ENCODE peak calls at places on chromosomes 13 and 19, in seven cellular contexts. One of them, this sample, is unnamed.

GRCh38 chr13:107765724-107766436 is 449.5 kb downstream of the LIG4 start:
- DNase-seq in H9: no peak
- DNase-seq in H1: no peak
- DNase-seq in mesenchymal stem cell: peak
- DNase-seq in mesendoderm: no peak
- DNase-seq in IMR-90: peak
- DNase-seq in trophoblast cell: no peak
- DNase-seq in this sample: no peak

GRCh38 chr19:18865973-18866799 is 29.8 kb downstream of the CERS1 start:
- DNase-seq in trophoblast cell: peak
- DNase-seq in IMR-90: peak
- DNase-seq in H1: peak
- DNase-seq in mesendoderm: peak
- DNase-seq in H9: peak
- DNase-seq in mesenchymal stem cell: peak
- DNase-seq in this sample: peak

GRCh38 chr13:87669379-87669978 is 1.7 kb upstream of the SLITRK5 start:
- DNase-seq in IMR-90: peak
- DNase-seq in H9: peak
- DNase-seq in H1: no peak
- DNase-seq in trophoblast cell: peak
- DNase-seq in mesenchymal stem cell: peak
- DNase-seq in mesendoderm: peak
- DNase-seq in this sample: no peak

GRCh38 chr19:50568321-50569022 is at the start of gene LRRC4B:
- DNase-seq in IMR-90: no peak
- DNase-seq in mesenchymal stem cell: no peak
- DNase-seq in H9: peak
- DNase-seq in mesendoderm: peak
- DNase-seq in trophoblast cell: no peak
- DNase-seq in H1: peak
- DNase-seq in this sample: no peak

GRCh38 chr19:29528350-29528945 is 2.7 kb downstream of the VSTM2B start:
- DNase-seq in H1: peak
- DNase-seq in mesendoderm: peak
- DNase-seq in H9: peak
- DNase-seq in trophoblast cell: peak
- DNase-seq in mesenchymal stem cell: peak
- DNase-seq in IMR-90: peak
- DNase-seq in this sample: peak

GRCh38 chr13:90640976-90641375 is 706.5 kb upstream of the MIR17HG start:
- DNase-seq in H9: no peak
- DNase-seq in mesendoderm: no peak
- DNase-seq in H1: no peak
- DNase-seq in mesenchymal stem cell: peak
- DNase-seq in trophoblast cell: peak
- DNase-seq in IMR-90: no peak
- DNase-seq in this sample: no peak

GRCh38 chr19:10315335-10316214 is at the start of gene FDX2:
- DNase-seq in mesenchymal stem cell: peak
- DNase-seq in trophoblast cell: peak
- DNase-seq in H9: peak
- DNase-seq in IMR-90: peak
- DNase-seq in mesendoderm: peak
- DNase-seq in H1: peak
- DNase-seq in this sample: peak

GRCh38 chr13:35874704-35875103 is 256.5 kb downstream of the DCLK1 start:
- DNase-seq in mesenchymal stem cell: no peak
- DNase-seq in mesendoderm: no peak
- DNase-seq in H9: no peak
- DNase-seq in IMR-90: no peak
- DNase-seq in H1: no peak
- DNase-seq in trophoblast cell: no peak
- DNase-seq in this sample: no peak

GRCh38 chr19:16564842-16565241 is 7.4 kb downstream of the SLC35E1 start:
- DNase-seq in IMR-90: no peak
- DNase-seq in trophoblast cell: no peak
- DNase-seq in H9: no peak
- DNase-seq in mesenchymal stem cell: no peak
- DNase-seq in H1: no peak
- DNase-seq in mesendoderm: no peak
- DNase-seq in this sample: no peak

GRCh38 chr19:38769635-38770211 is 3.6 kb downstream of the LGALS7 start:
- DNase-seq in mesendoderm: peak
- DNase-seq in H9: peak
- DNase-seq in mesenchymal stem cell: peak
- DNase-seq in IMR-90: peak
- DNase-seq in H1: peak
- DNase-seq in trophoblast cell: peak
- DNase-seq in this sample: no peak

DNA sequence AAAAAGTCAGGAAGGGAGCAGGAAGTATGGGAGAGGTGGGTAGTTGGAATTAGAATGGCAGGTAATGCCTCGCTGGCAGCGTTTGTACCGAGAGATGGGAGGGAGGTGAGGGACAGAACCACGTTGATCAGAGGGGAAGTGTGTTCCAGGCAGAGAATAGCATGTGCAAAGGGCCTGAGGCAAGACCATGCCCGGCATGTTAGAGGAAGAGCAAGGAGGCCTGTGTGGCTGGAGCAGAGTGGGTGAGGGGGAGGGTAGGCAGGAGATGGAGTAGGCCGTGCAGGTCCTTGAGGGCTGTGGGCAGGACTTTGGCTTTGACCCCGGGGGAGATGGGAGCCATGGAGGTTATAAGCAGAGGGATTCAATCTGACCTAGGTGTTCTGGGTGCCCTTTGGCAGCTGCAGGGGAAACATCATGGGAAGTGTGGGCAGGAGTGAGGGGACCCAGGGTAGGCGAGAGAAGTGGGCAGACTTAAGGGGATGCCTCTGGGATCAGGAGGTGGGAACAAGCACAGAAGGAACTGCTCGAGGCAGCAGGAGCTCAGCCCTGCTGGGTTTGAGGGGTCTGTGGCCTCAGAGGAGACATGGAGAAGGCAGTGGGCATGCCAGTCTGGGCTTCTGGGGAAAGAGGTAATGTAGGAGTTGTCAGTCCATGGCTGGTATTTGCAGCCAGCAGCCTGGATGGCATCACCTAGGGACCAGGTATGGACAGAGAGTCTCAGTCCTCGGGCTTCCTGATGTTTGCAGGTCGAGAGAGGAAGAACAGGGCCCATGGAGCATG is 48.8 kb downstream of the CD320 start:
- DNase-seq in IMR-90: no peak
- DNase-seq in H9: no peak
- DNase-seq in H1: no peak
- DNase-seq in trophoblast cell: no peak
- DNase-seq in mesendoderm: no peak
- DNase-seq in mesenchymal stem cell: no peak
- DNase-seq in this sample: no peak
- H4K8ac ChIP-seq in IMR-90: no peak
- H4K8ac ChIP-seq in H9: no peak
- H4K8ac ChIP-seq in H1: no peak
- H4K8ac ChIP-seq in trophoblast cell: no peak
- H4K8ac ChIP-seq in mesendoderm: no peak
- H4K8ac ChIP-seq in mesenchymal stem cell: no peak
- H4K8ac ChIP-seq in this sample: no peak

GRCh38 chr13:78722700-78723099 is 63.7 kb upstream of the OBI1 start:
- DNase-seq in H1: no peak
- DNase-seq in trophoblast cell: no peak
- DNase-seq in mesenchymal stem cell: no peak
- DNase-seq in mesendoderm: no peak
- DNase-seq in H9: no peak
- DNase-seq in IMR-90: no peak
- DNase-seq in this sample: no peak

GRCh38 chr13:78714717-78715116 is 55.8 kb upstream of the OBI1 start:
- DNase-seq in trophoblast cell: no peak
- DNase-seq in IMR-90: no peak
- DNase-seq in H1: no peak
- DNase-seq in H9: no peak
- DNase-seq in mesendoderm: no peak
- DNase-seq in mesenchymal stem cell: no peak
- DNase-seq in this sample: no peak

DNA sequence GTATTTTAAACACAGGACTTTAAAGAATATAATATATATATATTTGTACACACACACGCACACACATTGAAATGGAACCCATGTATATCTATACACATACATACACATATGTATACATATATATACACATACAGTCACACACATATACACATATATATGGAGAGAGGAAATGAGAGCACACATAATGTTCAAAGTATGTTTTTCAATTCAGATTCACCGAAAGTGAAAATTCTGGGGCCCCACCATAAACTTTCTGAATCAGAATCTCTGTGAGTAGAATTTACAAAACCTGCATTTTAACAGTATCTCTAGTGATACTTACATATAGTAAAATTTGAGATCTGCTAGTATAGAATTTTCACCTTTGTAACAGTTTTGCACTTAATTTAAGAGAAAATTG is 60.4 kb upstream of the OBI1 start:
- DNase-seq in IMR-90: no peak
- DNase-seq in mesenchymal stem cell: no peak
- DNase-seq in mesendoderm: no peak
- DNase-seq in H9: no peak
- DNase-seq in trophoblast cell: no peak
- DNase-seq in H1: no peak
- DNase-seq in this sample: no peak
- H4K8ac ChIP-seq in IMR-90: no peak
- H4K8ac ChIP-seq in mesenchymal stem cell: no peak
- H4K8ac ChIP-seq in mesendoderm: no peak
- H4K8ac ChIP-seq in H9: no peak
- H4K8ac ChIP-seq in trophoblast cell: no peak
- H4K8ac ChIP-seq in H1: no peak
- H4K8ac ChIP-seq in this sample: no peak

DNA sequence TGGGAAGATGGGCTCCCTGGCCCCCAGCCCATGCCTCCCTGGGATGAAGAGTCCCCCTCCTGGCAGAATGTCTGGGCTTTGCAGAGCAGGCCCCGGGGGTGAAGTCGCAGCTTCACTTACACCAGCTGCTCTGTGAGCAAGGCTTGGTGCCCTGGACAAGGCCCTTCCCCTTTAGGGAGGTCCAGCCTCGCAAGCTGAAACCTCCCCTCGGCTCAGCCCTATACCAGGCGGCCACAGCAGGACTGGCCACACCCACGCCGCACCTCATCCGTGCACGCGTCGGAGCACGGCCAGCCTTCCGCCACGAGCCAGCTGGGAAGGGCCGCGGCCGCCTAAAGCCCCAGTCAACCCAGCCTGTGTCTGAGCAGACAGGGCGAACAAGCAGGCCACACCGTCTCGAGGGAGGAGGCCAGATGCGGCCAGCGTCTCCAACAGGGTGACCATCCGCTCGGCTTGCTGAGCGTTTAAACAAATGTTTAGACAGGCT is 83.2 kb upstream of the MCF2L start:
- DNase-seq in IMR-90: peak
- DNase-seq in trophoblast cell: peak
- DNase-seq in mesenchymal stem cell: peak
- DNase-seq in H9: peak
- DNase-seq in mesendoderm: peak
- DNase-seq in H1: peak
- DNase-seq in this sample: peak
- H4K8ac ChIP-seq in IMR-90: no peak
- H4K8ac ChIP-seq in trophoblast cell: no peak
- H4K8ac ChIP-seq in mesenchymal stem cell: no peak
- H4K8ac ChIP-seq in H9: no peak
- H4K8ac ChIP-seq in mesendoderm: no peak
- H4K8ac ChIP-seq in H1: no peak
- H4K8ac ChIP-seq in this sample: no peak

GRCh38 chr13:106183410-106184128 is 351.9 kb downstream of the EFNB2 start:
- DNase-seq in mesendoderm: no peak
- DNase-seq in H9: no peak
- DNase-seq in mesenchymal stem cell: no peak
- DNase-seq in IMR-90: no peak
- DNase-seq in H1: no peak
- DNase-seq in trophoblast cell: no peak
- DNase-seq in this sample: no peak
- H4K8ac ChIP-seq in mesendoderm: no peak
- H4K8ac ChIP-seq in H9: no peak
- H4K8ac ChIP-seq in mesenchymal stem cell: no peak
- H4K8ac ChIP-seq in IMR-90: peak
- H4K8ac ChIP-seq in H1: no peak
- H4K8ac ChIP-seq in trophoblast cell: no peak
- H4K8ac ChIP-seq in this sample: no peak

DNA sequence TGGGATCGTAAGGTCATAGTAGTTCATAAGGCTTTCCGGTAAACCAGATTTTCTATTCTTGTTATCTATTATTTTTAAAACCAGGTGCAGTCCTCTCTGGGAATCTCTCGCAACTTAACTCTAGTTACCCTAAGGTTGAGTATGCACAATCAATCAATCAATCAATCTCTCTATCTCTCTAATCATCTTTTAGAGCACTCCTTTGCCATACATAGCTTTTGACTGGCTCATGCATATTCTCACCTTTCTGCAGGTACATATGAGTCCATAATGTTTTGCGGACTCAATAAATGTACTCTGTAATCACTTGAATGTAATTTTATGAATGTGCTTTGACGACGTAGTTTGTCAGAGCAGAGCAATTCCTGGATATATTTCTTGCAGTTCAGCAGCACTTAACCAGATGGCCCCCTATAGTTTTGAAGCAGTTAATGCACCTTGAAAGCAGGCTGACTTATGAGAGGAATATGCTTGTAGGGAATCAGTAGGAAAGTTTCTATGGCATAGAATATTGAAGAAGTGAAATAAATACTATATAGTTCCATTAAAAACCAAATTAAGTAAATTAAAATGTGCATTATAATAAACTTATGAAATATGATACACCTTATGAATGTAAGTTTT is 524.7 kb downstream of the GPC5 start:
- DNase-seq in trophoblast cell: no peak
- DNase-seq in mesenchymal stem cell: no peak
- DNase-seq in IMR-90: no peak
- DNase-seq in mesendoderm: peak
- DNase-seq in H9: no peak
- DNase-seq in H1: no peak
- DNase-seq in this sample: no peak
- H4K8ac ChIP-seq in trophoblast cell: no peak
- H4K8ac ChIP-seq in mesenchymal stem cell: no peak
- H4K8ac ChIP-seq in IMR-90: no peak
- H4K8ac ChIP-seq in mesendoderm: no peak
- H4K8ac ChIP-seq in H9: no peak
- H4K8ac ChIP-seq in H1: no peak
- H4K8ac ChIP-seq in this sample: no peak

DNA sequence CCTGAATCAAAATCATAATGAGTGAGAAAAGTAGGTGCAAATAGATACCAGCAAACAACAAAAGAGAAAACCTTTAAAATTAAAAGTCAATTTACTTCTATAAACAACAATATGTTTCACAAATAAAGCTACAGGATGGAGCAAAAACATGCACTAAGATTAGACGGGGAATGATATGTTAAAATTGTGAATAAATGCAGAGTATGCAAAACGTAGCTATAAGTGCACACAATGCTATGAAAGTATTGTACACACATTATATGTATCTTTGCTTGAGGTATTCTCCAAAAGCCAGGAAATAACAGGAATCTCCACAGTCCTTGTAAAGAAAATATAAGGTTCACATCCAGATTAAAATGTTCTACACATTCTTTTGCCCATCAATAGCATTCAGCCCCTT is 523.9 kb downstream of the EFNB2 start:
- DNase-seq in mesenchymal stem cell: no peak
- DNase-seq in mesendoderm: no peak
- DNase-seq in H1: no peak
- DNase-seq in IMR-90: no peak
- DNase-seq in trophoblast cell: no peak
- DNase-seq in H9: no peak
- DNase-seq in this sample: no peak
- H4K8ac ChIP-seq in mesenchymal stem cell: no peak
- H4K8ac ChIP-seq in mesendoderm: no peak
- H4K8ac ChIP-seq in H1: no peak
- H4K8ac ChIP-seq in IMR-90: no peak
- H4K8ac ChIP-seq in trophoblast cell: no peak
- H4K8ac ChIP-seq in H9: no peak
- H4K8ac ChIP-seq in this sample: no peak

This sample was measured in neuronal stem cell.